ENCODE peak calls at places on chromosomes 5 and 9, in eight cellular contexts. G, Z, L, Q, F, T, P and J are unnamed samples.

GRCh38 chr9:32663741-32664140 is 28.3 kb upstream of the TAF1L start:
- DNase-seq in P (no peak), F (no peak), G (peak; percentile 74), T (no peak), Q (no peak), Z (no peak), L (no peak), J (no peak)

GRCh38 chr5:107478068-107478641 is 192.6 kb downstream of the EFNA5 start:
- DNase-seq in F (no peak), P (no peak), Q (no peak), G (no peak), L (no peak), Z (no peak), T (no peak), J (no peak)

GRCh38 chr5:30764704-30765103 is 428.8 kb upstream of the CDH6 start:
- DNase-seq in P (peak; percentile 72), T (no peak), L (peak; percentile 81), F (no peak), Z (no peak), Q (no peak), G (peak; percentile 49), J (no peak)

GRCh38 chr5:6722015-6722414 is 8.8 kb downstream of the TENT4A start:
- DNase-seq in Z (no peak), Q (no peak), L (peak; percentile 33), G (no peak), F (peak; percentile 23), P (peak; percentile 23), T (no peak), J (no peak)

GRCh38 chr9:88179080-88179521 is 40.8 kb upstream of the SPATA31C2 start:
- DNase-seq in F (no peak), P (no peak), T (no peak), Z (no peak), G (no peak), L (no peak), Q (no peak), J (no peak)

GRCh38 chr5:91219141-91219802 is 163.8 kb downstream of the ARRDC3 start:
- DNase-seq in P (peak; percentile 85), L (peak; percentile 95), F (peak; percentile 94), Q (peak; percentile 82), G (peak; percentile 73), Z (peak; percentile 18), T (no peak), J (peak; percentile 37)

GRCh38 chr9:126984969-126985368 is 70.4 kb downstream of the RALGPS1 start:
- DNase-seq in Z (no peak), Q (no peak), T (no peak), F (no peak), L (no peak), P (no peak), G (no peak), J (no peak)

GRCh38 chr9:129979346-129979745 is 63.6 kb downstream of the FNBP1 start:
- DNase-seq in L (no peak), Z (no peak), Q (no peak), G (no peak), T (no peak), F (peak; percentile 13), P (no peak), J (no peak)

GRCh38 chr5:81245871-81246235 is 12.7 kb downstream of the CKMT2 start:
- DNase-seq in Q (peak; percentile 70), T (no peak), L (no peak), Z (no peak), P (no peak), F (no peak), G (no peak), J (no peak)

GRCh38 chr9:133968966-133969617 is 23.0 kb downstream of the VAV2 start:
- DNase-seq in F (no peak), Q (no peak), P (no peak), L (no peak), G (no peak), Z (no peak), T (no peak), J (no peak)

GRCh38 chr9:26228273-26228672 is 550.0 kb upstream of the TUSC1 start:
- DNase-seq in T (no peak), G (no peak), F (no peak), Q (no peak), P (peak; percentile 19), Z (no peak), L (no peak), J (no peak)

GRCh38 chr5:151283120-151283825 is 20.3 kb downstream of the SLC36A3 start:
- DNase-seq in P (no peak), L (no peak), G (no peak), Q (no peak), F (no peak), Z (no peak), T (no peak), J (no peak)

GRCh38 chr5:134371834-134372340 is 518 bp downstream of the UBE2B start:
- DNase-seq in Z (peak; percentile 89), G (peak; percentile 27), F (peak; percentile 43), T (peak; percentile 41), P (peak; percentile 26), Q (peak; percentile 80), L (peak; percentile 28), J (peak; percentile 5)

GRCh38 chr5:65474129-65474711 is 7.5 kb downstream of the ADAMTS6 start:
- DNase-seq in G (no peak), Q (no peak), Z (no peak), P (no peak), L (peak; percentile 14), T (no peak), F (no peak), J (no peak)

GRCh38 chr9:133888048-133888778 is 103.9 kb downstream of the VAV2 start:
- DNase-seq in Z (no peak), P (no peak), L (no peak), T (no peak), F (no peak), Q (peak; percentile 63), G (no peak), J (no peak)

GRCh38 chr9:78620764-78621163 is 323.8 kb downstream of the PSAT1 start:
- DNase-seq in T (no peak), G (peak; percentile 77), Z (no peak), F (no peak), L (peak; percentile 43), P (peak; percentile 88), Q (no peak), J (peak; percentile 87)

GRCh38 chr9:20225841-20226240 is 396.5 kb downstream of the MLLT3 start:
- DNase-seq in P (no peak), Q (no peak), L (no peak), T (no peak), F (no peak), G (no peak), Z (no peak), J (no peak)

GRCh38 chr5:130514984-130515690 is 610.9 kb downstream of the CHSY3 start:
- DNase-seq in T (no peak), P (peak; percentile 6), L (peak; percentile 88), G (peak; percentile 93), Q (no peak), Z (no peak), F (peak; percentile 47), J (peak; percentile 20)

DNA sequence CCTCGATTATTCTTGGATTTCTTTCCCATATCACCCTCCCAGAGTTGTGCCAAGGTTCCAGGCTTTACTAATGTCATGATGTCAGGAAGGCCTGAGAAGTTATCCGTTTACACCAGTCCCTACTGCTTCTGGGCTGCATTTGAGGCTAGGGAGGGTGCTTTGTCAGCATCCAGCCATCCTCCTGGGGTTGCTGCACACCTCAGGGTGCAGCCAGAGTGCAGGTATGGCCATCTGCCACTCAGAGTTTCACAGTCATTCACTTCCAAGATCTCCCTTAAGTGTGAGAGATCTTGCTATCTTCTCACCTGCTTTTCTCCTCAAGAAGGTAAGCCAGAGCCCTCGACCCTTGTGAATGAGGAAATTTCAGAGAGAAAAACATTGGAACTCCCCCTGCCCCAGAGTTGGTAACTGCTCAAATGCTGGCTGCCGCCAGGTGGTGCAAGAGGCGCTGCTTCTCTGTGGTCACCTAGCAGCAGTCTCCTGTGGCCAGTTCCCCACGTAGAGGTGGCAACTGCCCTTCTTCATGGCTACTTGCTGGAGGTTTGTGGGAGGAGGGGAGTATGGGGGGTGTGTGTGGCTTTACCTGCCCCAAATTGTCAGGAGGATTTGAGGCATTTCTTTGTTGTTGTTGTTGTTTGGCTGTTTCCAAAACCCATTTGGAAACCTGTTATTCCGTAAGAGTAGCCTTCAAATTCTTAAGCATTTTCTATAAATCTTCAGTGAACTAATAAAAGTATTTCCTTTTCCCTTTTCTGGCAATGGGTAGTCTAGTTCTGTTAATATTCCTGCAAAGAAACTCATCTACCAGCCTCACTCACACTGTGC is 259.6 kb upstream of the DMRT1 start:
- DNase-seq in P (no peak), Z (peak; percentile 72), T (peak; percentile 21), Q (peak; percentile 30), L (peak; percentile 4), F (no peak), G (no peak), J (no peak)
- TF ChIP-seq CTCF in P (peak; percentile 36), Z (peak; percentile 75), T (peak; percentile 60), Q (peak; percentile 35), L (peak; percentile 48), F (peak; percentile 24), G (no peak), J (peak; percentile 68)

GRCh38 chr9:137960496-137960895 is 82.9 kb downstream of the CACNA1B start:
- DNase-seq in Q (no peak), G (no peak), F (no peak), P (no peak), Z (peak; percentile 77), L (no peak), T (no peak), J (no peak)
- TF ChIP-seq CTCF in Q (no peak), G (no peak), F (no peak), P (no peak), Z (peak; percentile 48), L (no peak), T (peak; percentile 30), J (no peak)

DNA sequence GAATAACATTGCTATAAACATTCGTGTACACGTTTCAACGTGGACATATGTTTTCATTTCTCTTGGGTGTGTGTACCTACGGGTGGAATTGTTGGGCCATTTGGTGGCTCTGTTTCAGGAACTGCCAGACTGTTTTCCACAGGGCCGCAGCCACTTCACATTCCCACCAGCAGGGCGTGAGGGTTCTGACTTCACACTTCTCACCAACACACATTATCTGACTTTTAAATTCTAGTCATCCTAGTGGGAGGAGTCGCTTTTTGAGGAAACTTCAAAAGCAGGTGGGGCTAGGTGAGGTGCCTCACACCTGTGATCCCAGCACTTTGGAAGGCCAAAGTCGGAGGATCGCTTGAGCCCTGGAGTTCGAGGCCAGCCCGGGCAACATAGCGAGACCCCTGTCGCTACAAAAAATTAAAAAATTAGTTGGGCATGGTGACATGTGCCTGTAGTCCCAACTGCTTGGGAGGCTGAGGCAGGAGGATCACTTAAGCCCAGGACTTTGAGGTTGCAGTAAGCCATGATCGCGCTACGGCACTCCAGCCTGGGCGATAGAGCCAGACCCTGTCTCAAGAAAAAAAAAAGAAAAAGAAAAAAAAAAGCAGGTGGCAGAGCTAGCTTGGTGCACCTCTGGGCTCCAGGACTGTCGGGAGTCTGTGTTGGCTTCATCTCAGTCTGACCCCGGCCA is 28.5 kb downstream of the TSPAN17 start:
- DNase-seq in Q (no peak), P (no peak), T (no peak), L (peak; percentile 54), G (no peak), F (peak; percentile 48), Z (peak; percentile 86), J (peak; percentile 22)
- TF ChIP-seq CTCF in Q (peak; percentile 44), P (peak; percentile 39), T (peak; percentile 75), L (peak; percentile 75), G (peak; percentile 62), F (peak; percentile 61), Z (peak; percentile 63), J (peak; percentile 75)

DNA sequence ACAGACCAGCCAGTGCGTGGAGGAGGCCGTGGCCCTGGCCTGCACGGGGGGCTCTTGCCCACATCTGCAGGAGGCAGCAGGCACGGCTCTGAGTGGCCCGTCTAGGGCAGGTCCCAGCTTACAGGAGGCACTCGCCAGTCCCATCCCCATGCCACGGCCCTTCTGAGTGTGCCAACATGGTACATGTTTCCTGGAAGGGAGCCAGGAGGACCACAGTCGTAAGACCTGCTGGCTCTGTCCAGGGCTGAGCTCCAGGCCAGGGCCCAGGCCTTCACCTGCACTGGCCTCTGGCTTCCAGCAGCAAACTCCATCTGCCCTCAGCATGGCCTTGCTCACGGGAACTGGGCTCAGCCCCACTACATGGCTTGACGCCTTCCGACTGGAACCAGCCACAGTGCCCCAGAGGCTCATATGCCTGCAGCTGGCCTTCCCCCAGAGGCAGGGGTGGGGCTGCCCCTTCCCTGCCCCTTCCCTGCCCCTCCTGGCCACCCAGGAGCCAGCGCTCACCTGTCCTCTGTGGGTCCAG is 3.8 kb downstream of the NKD2 start:
- DNase-seq in G (no peak), Z (no peak), L (no peak), P (no peak), Q (no peak), F (no peak), T (no peak), J (no peak)
- TF ChIP-seq CTCF in G (no peak), Z (no peak), L (no peak), P (no peak), Q (no peak), F (no peak), T (no peak), J (no peak)